ENCODE peak calls at places on chromosomes 4 and X, in five cellular contexts. One of them, this sample, is unnamed.

GRCh38 chrX:39484669-39485068 is 613.1 kb downstream of the BCOR start:
- DNase-seq in CD8-positive, alpha-beta T cell: no peak
- DNase-seq in fibroblast of pulmonary artery: no peak
- DNase-seq in BJ: no peak
- DNase-seq in IMR-90: no peak
- DNase-seq in this sample: no peak

GRCh38 chrX:9847071-9847470 is 60.8 kb downstream of the SHROOM2 start:
- DNase-seq in CD8-positive, alpha-beta T cell: no peak
- DNase-seq in BJ: peak
- DNase-seq in fibroblast of pulmonary artery: peak
- DNase-seq in IMR-90: peak
- DNase-seq in this sample: peak

GRCh38 chr4:52836653-52837052 is 25.5 kb upstream of the RASL11B start:
- DNase-seq in fibroblast of pulmonary artery: no peak
- DNase-seq in BJ: no peak
- DNase-seq in IMR-90: no peak
- DNase-seq in CD8-positive, alpha-beta T cell: no peak
- DNase-seq in this sample: peak

GRCh38 chr4:130238121-130238520 is 1142.2 kb downstream of the C4orf33 start:
- DNase-seq in IMR-90: no peak
- DNase-seq in CD8-positive, alpha-beta T cell: no peak
- DNase-seq in BJ: no peak
- DNase-seq in fibroblast of pulmonary artery: peak
- DNase-seq in this sample: no peak

GRCh38 chrX:72126539-72127140 is 5.1 kb downstream of the RTL5 start:
- DNase-seq in IMR-90: peak
- DNase-seq in CD8-positive, alpha-beta T cell: peak
- DNase-seq in BJ: peak
- DNase-seq in fibroblast of pulmonary artery: peak
- DNase-seq in this sample: peak

GRCh38 chr4:90025248-90025647 is 101.9 kb upstream of the CCSER1 start:
- DNase-seq in IMR-90: peak
- DNase-seq in BJ: no peak
- DNase-seq in fibroblast of pulmonary artery: peak
- DNase-seq in CD8-positive, alpha-beta T cell: no peak
- DNase-seq in this sample: no peak

GRCh38 chrX:132045456-132045855 is 22.4 kb downstream of the STK26 start:
- DNase-seq in fibroblast of pulmonary artery: no peak
- DNase-seq in CD8-positive, alpha-beta T cell: no peak
- DNase-seq in IMR-90: no peak
- DNase-seq in BJ: no peak
- DNase-seq in this sample: no peak

GRCh38 chrX:113124693-113125092 is 284.1 kb upstream of the AMOT start:
- DNase-seq in fibroblast of pulmonary artery: no peak
- DNase-seq in CD8-positive, alpha-beta T cell: no peak
- DNase-seq in BJ: no peak
- DNase-seq in IMR-90: no peak
- DNase-seq in this sample: no peak

GRCh38 chr4:147479817-147480216 is 1.1 kb upstream of the EDNRA start:
- DNase-seq in BJ: no peak
- DNase-seq in IMR-90: peak
- DNase-seq in CD8-positive, alpha-beta T cell: no peak
- DNase-seq in fibroblast of pulmonary artery: peak
- DNase-seq in this sample: peak

GRCh38 chr4:82099863-82100579 is 273.8 kb downstream of the HNRNPD start:
- DNase-seq in fibroblast of pulmonary artery: no peak
- DNase-seq in CD8-positive, alpha-beta T cell: no peak
- DNase-seq in BJ: no peak
- DNase-seq in IMR-90: no peak
- DNase-seq in this sample: no peak

GRCh38 chr4:86910820-86911684 is 18.8 kb upstream of the C4orf36 start:
- DNase-seq in IMR-90: peak
- DNase-seq in BJ: no peak
- DNase-seq in CD8-positive, alpha-beta T cell: no peak
- DNase-seq in fibroblast of pulmonary artery: peak
- DNase-seq in this sample: no peak

GRCh38 chr4:152408514-152409327 is 127.2 kb downstream of the FBXW7 start:
- DNase-seq in IMR-90: peak
- DNase-seq in fibroblast of pulmonary artery: peak
- DNase-seq in BJ: no peak
- DNase-seq in CD8-positive, alpha-beta T cell: no peak
- DNase-seq in this sample: peak

GRCh38 chr4:168551211-168551610 is 54.4 kb downstream of the PALLD start:
- DNase-seq in IMR-90: peak
- DNase-seq in CD8-positive, alpha-beta T cell: no peak
- DNase-seq in fibroblast of pulmonary artery: peak
- DNase-seq in BJ: peak
- DNase-seq in this sample: peak

GRCh38 chr4:24980064-24980690 is 50.6 kb downstream of the LGI2 start:
- DNase-seq in IMR-90: peak
- DNase-seq in CD8-positive, alpha-beta T cell: peak
- DNase-seq in fibroblast of pulmonary artery: peak
- DNase-seq in BJ: no peak
- DNase-seq in this sample: peak

GRCh38 chr4:160110891-160111290 is 1008.0 kb downstream of the RAPGEF2 start:
- DNase-seq in IMR-90: no peak
- DNase-seq in fibroblast of pulmonary artery: peak
- DNase-seq in BJ: no peak
- DNase-seq in CD8-positive, alpha-beta T cell: no peak
- DNase-seq in this sample: no peak

GRCh38 chrX:155216940-155217450 is 735 bp downstream of the VBP1 start:
- DNase-seq in IMR-90: peak
- DNase-seq in BJ: no peak
- DNase-seq in fibroblast of pulmonary artery: no peak
- DNase-seq in CD8-positive, alpha-beta T cell: no peak
- DNase-seq in this sample: no peak

GRCh38 chr4:82553020-82553419 is 8.8 kb downstream of the TMEM150C start:
- DNase-seq in CD8-positive, alpha-beta T cell: no peak
- DNase-seq in IMR-90: no peak
- DNase-seq in fibroblast of pulmonary artery: no peak
- DNase-seq in BJ: no peak
- DNase-seq in this sample: no peak

GRCh38 chr4:107838138-107838618 is 13.4 kb downstream of the SGMS2 start:
- DNase-seq in fibroblast of pulmonary artery: peak
- DNase-seq in IMR-90: peak
- DNase-seq in CD8-positive, alpha-beta T cell: no peak
- DNase-seq in BJ: no peak
- DNase-seq in this sample: peak

GRCh38 chrX:38215141-38215540 is 5.5 kb downstream of the SRPX start:
- DNase-seq in IMR-90: peak
- DNase-seq in CD8-positive, alpha-beta T cell: no peak
- DNase-seq in BJ: peak
- DNase-seq in fibroblast of pulmonary artery: peak
- DNase-seq in this sample: peak

GRCh38 chrX:44352739-44353138 is 9.3 kb upstream of the EFHC2 start:
- DNase-seq in CD8-positive, alpha-beta T cell: no peak
- DNase-seq in fibroblast of pulmonary artery: peak
- DNase-seq in IMR-90: no peak
- DNase-seq in BJ: no peak
- DNase-seq in this sample: no peak

GRCh38 chr4:155208258-155209054 is at the start of gene NPY2R:
- DNase-seq in BJ: no peak
- DNase-seq in CD8-positive, alpha-beta T cell: no peak
- DNase-seq in IMR-90: no peak
- DNase-seq in fibroblast of pulmonary artery: no peak
- DNase-seq in this sample: no peak

GRCh38 chr4:14184265-14184664 is 556.7 kb upstream of the BOD1L1 start:
- DNase-seq in CD8-positive, alpha-beta T cell: no peak
- DNase-seq in fibroblast of pulmonary artery: peak
- DNase-seq in IMR-90: peak
- DNase-seq in BJ: peak
- DNase-seq in this sample: peak

GRCh38 chr4:38800956-38801450 is 3.6 kb downstream of the TLR1 start:
- DNase-seq in IMR-90: no peak
- DNase-seq in fibroblast of pulmonary artery: peak
- DNase-seq in BJ: no peak
- DNase-seq in CD8-positive, alpha-beta T cell: no peak
- DNase-seq in this sample: no peak

GRCh38 chr4:122259849-122260248 is 107.7 kb downstream of the BLTP1 start:
- DNase-seq in IMR-90: no peak
- DNase-seq in fibroblast of pulmonary artery: no peak
- DNase-seq in CD8-positive, alpha-beta T cell: no peak
- DNase-seq in BJ: no peak
- DNase-seq in this sample: no peak

GRCh38 chrX:104118765-104119164 is 6.4 kb downstream of the ZCCHC18 start:
- DNase-seq in fibroblast of pulmonary artery: no peak
- DNase-seq in IMR-90: no peak
- DNase-seq in CD8-positive, alpha-beta T cell: no peak
- DNase-seq in BJ: no peak
- DNase-seq in this sample: no peak

GRCh38 chr4:46844325-46844917 is 64.6 kb downstream of the COX7B2 start:
- DNase-seq in BJ: no peak
- DNase-seq in CD8-positive, alpha-beta T cell: peak
- DNase-seq in fibroblast of pulmonary artery: peak
- DNase-seq in IMR-90: peak
- DNase-seq in this sample: peak

GRCh38 chr4:95505149-95505548 is 43.6 kb downstream of the UNC5C start:
- DNase-seq in IMR-90: peak
- DNase-seq in fibroblast of pulmonary artery: peak
- DNase-seq in BJ: no peak
- DNase-seq in CD8-positive, alpha-beta T cell: no peak
- DNase-seq in this sample: peak

GRCh38 chrX:115958687-115959359 is 211.7 kb upstream of the AGTR2 start:
- DNase-seq in fibroblast of pulmonary artery: no peak
- DNase-seq in BJ: no peak
- DNase-seq in CD8-positive, alpha-beta T cell: no peak
- DNase-seq in IMR-90: no peak
- DNase-seq in this sample: no peak

GRCh38 chr4:113725963-113726362 is 35.6 kb downstream of the CAMK2D start:
- DNase-seq in fibroblast of pulmonary artery: no peak
- DNase-seq in CD8-positive, alpha-beta T cell: no peak
- DNase-seq in IMR-90: no peak
- DNase-seq in BJ: no peak
- DNase-seq in this sample: no peak

GRCh38 chr4:158811216-158811540 is 42.4 kb downstream of the FNIP2 start:
- DNase-seq in IMR-90: no peak
- DNase-seq in CD8-positive, alpha-beta T cell: no peak
- DNase-seq in fibroblast of pulmonary artery: no peak
- DNase-seq in BJ: no peak
- DNase-seq in this sample: no peak

GRCh38 chr4:189143255-189143654 is 797.4 kb upstream of the FRG1 start:
- DNase-seq in fibroblast of pulmonary artery: no peak
- DNase-seq in CD8-positive, alpha-beta T cell: no peak
- DNase-seq in IMR-90: peak
- DNase-seq in BJ: no peak
- DNase-seq in this sample: peak

GRCh38 chr4:84726356-84726755 is 143.4 kb downstream of the CDS1 start:
- DNase-seq in BJ: peak
- DNase-seq in IMR-90: peak
- DNase-seq in CD8-positive, alpha-beta T cell: no peak
- DNase-seq in fibroblast of pulmonary artery: no peak
- DNase-seq in this sample: no peak

GRCh38 chrX:118729043-118729652 is 1.7 kb downstream of the IL13RA1 start:
- DNase-seq in BJ: no peak
- DNase-seq in IMR-90: no peak
- DNase-seq in CD8-positive, alpha-beta T cell: no peak
- DNase-seq in fibroblast of pulmonary artery: no peak
- DNase-seq in this sample: no peak

GRCh38 chrX:118730500-118731247 is 3.3 kb downstream of the IL13RA1 start:
- DNase-seq in fibroblast of pulmonary artery: peak
- DNase-seq in IMR-90: peak
- DNase-seq in CD8-positive, alpha-beta T cell: no peak
- DNase-seq in BJ: no peak
- DNase-seq in this sample: peak

GRCh38 chrX:118726887-118727685 is at the start of gene IL13RA1:
- DNase-seq in BJ: no peak
- DNase-seq in IMR-90: peak
- DNase-seq in CD8-positive, alpha-beta T cell: no peak
- DNase-seq in fibroblast of pulmonary artery: peak
- DNase-seq in this sample: peak

GRCh38 chrX:118724775-118725174 is 2.6 kb upstream of the IL13RA1 start:
- DNase-seq in fibroblast of pulmonary artery: peak
- DNase-seq in CD8-positive, alpha-beta T cell: no peak
- DNase-seq in IMR-90: peak
- DNase-seq in BJ: no peak
- DNase-seq in this sample: peak

GRCh38 chrX:118727686-118728339 is 407 bp downstream of the IL13RA1 start:
- DNase-seq in BJ: no peak
- DNase-seq in IMR-90: peak
- DNase-seq in fibroblast of pulmonary artery: peak
- DNase-seq in CD8-positive, alpha-beta T cell: no peak
- DNase-seq in this sample: peak
- H3K4me3 ChIP-seq in BJ: peak
- H3K4me3 ChIP-seq in IMR-90: peak
- H3K4me3 ChIP-seq in fibroblast of pulmonary artery: peak
- H3K4me3 ChIP-seq in CD8-positive, alpha-beta T cell: no peak
- H3K4me3 ChIP-seq in this sample: peak

GRCh38 chr4:150598906-150599305 is 17.0 kb downstream of the MAB21L2 start:
- DNase-seq in fibroblast of pulmonary artery: no peak
- DNase-seq in IMR-90: no peak
- DNase-seq in CD8-positive, alpha-beta T cell: no peak
- DNase-seq in BJ: no peak
- DNase-seq in this sample: no peak

GRCh38 chr4:150591284-150591874 is 9.4 kb downstream of the MAB21L2 start:
- DNase-seq in CD8-positive, alpha-beta T cell: no peak
- DNase-seq in IMR-90: no peak
- DNase-seq in BJ: no peak
- DNase-seq in fibroblast of pulmonary artery: no peak
- DNase-seq in this sample: no peak

GRCh38 chr4:150589174-150589573 is 7.2 kb downstream of the MAB21L2 start:
- DNase-seq in CD8-positive, alpha-beta T cell: no peak
- DNase-seq in BJ: no peak
- DNase-seq in fibroblast of pulmonary artery: no peak
- DNase-seq in IMR-90: no peak
- DNase-seq in this sample: no peak

GRCh38 chr4:150591904-150592303 is 10.0 kb downstream of the MAB21L2 start:
- DNase-seq in fibroblast of pulmonary artery: no peak
- DNase-seq in BJ: no peak
- DNase-seq in CD8-positive, alpha-beta T cell: no peak
- DNase-seq in IMR-90: no peak
- DNase-seq in this sample: no peak

GRCh38 chr4:150593996-150594395 is 12.0 kb downstream of the MAB21L2 start:
- DNase-seq in fibroblast of pulmonary artery: peak
- DNase-seq in CD8-positive, alpha-beta T cell: no peak
- DNase-seq in BJ: no peak
- DNase-seq in IMR-90: peak
- DNase-seq in this sample: no peak
- TF ChIP-seq CTCF in fibroblast of pulmonary artery: peak
- TF ChIP-seq CTCF in CD8-positive, alpha-beta T cell: no peak
- TF ChIP-seq CTCF in BJ: peak
- TF ChIP-seq CTCF in IMR-90: peak
- TF ChIP-seq CTCF in this sample: peak

GRCh38 chr4:112287258-112287873 is 1.7 kb upstream of the TIFA start:
- DNase-seq in CD8-positive, alpha-beta T cell: no peak
- DNase-seq in BJ: no peak
- DNase-seq in IMR-90: no peak
- DNase-seq in fibroblast of pulmonary artery: no peak
- DNase-seq in this sample: no peak
- H3K4me3 ChIP-seq in CD8-positive, alpha-beta T cell: no peak
- H3K4me3 ChIP-seq in BJ: no peak
- H3K4me3 ChIP-seq in IMR-90: no peak
- H3K4me3 ChIP-seq in fibroblast of pulmonary artery: no peak
- H3K4me3 ChIP-seq in this sample: no peak

GRCh38 chr4:80459918-80460473 is 124.5 kb downstream of the CFAP299 start:
- DNase-seq in fibroblast of pulmonary artery: no peak
- DNase-seq in BJ: no peak
- DNase-seq in IMR-90: no peak
- DNase-seq in CD8-positive, alpha-beta T cell: no peak
- DNase-seq in this sample: no peak
- TF ChIP-seq CTCF in fibroblast of pulmonary artery: no peak
- TF ChIP-seq CTCF in BJ: no peak
- TF ChIP-seq CTCF in IMR-90: no peak
- TF ChIP-seq CTCF in CD8-positive, alpha-beta T cell: no peak
- TF ChIP-seq CTCF in this sample: no peak

This sample was measured in fibroblast of villous mesenchyme.